ENCODE peak calls at places on chromosome 21, in six cellular contexts. D is neural crest cell; W is stimulated activated CD4-positive, alpha-beta T cell treated with anti-CD3 and anti-CD28 coated beads, Interleukin-4, amount 100 ng/mL, for 48 hours; X is retina; H is ureter; L is cardiac fibroblast. Y is an unnamed sample.

GRCh38 chr21:33308586-33309490 is 15.9 kb upstream of the IFNAR1 start:
- DNase-seq in W (no peak), H (no peak), D (no peak), L (no peak), X (no peak), Y (no peak)

GRCh38 chr21:32437729-32438128 is 25.2 kb downstream of the EVA1C start:
- DNase-seq in D (no peak), X (no peak), L (no peak), H (no peak), W (no peak), Y (no peak)

GRCh38 chr21:29718081-29718815 is 221.5 kb downstream of the GRIK1 start:
- DNase-seq in H (no peak), W (no peak), D (no peak), X (no peak), L (peak), Y (no peak)

GRCh38 chr21:41557884-41558283 is 49.9 kb upstream of the TMPRSS2 start:
- DNase-seq in H (no peak), W (no peak), D (no peak), L (no peak), X (no peak), Y (peak)

GRCh38 chr21:32499249-32500055 is 85.9 kb downstream of the TCP10L start:
- DNase-seq in W (no peak), X (no peak), D (no peak), L (peak), H (no peak), Y (no peak)

GRCh38 chr21:21714396-21714795 is 716.2 kb downstream of the NCAM2 start:
- DNase-seq in D (no peak), X (no peak), W (no peak), H (no peak), L (peak), Y (no peak)

GRCh38 chr21:45341779-45342178 is 54.1 kb upstream of the POFUT2 start:
- DNase-seq in W (no peak), H (no peak), X (peak), L (peak), D (no peak), Y (no peak)

GRCh38 chr21:36169465-36170128 is 13.0 kb downstream of the DOP1B start:
- DNase-seq in L (no peak), X (no peak), W (no peak), H (no peak), D (no peak), Y (no peak)

GRCh38 chr21:38277501-38278111 is 20.8 kb downstream of the KCNJ15 start:
- DNase-seq in D (no peak), X (no peak), H (no peak), W (peak), L (peak), Y (no peak)

GRCh38 chr21:19922122-19922521 is 1076.1 kb upstream of the NCAM2 start:
- DNase-seq in D (no peak), H (no peak), X (no peak), W (no peak), L (no peak), Y (no peak)

Y was measured in osteocyte.